ENCODE peak calls at places on chromosome 14, in five cellular contexts. P is thyroid gland, X is IMR-90, L is heart left ventricle, U is hepatocyte. N is an unnamed sample. For H3K9me3, the result is how much of the 10 kb centered on the place peaks cover.

GRCh38 chr14:21990116-21990515 is 316.5 kb upstream of the OR4E1 start:
- DNase-seq in L (no peak), X (no peak), U (no peak), P (no peak), N (no peak)

GRCh38 chr14:71103662-71104484 is 196.6 kb downstream of the PCNX1 start:
- DNase-seq in P (no peak), L (no peak), U (peak), X (peak), N (no peak)

GRCh38 chr14:104865631-104866441 is 768 bp downstream of the CEP170B start:
- DNase-seq in P (peak), U (peak), L (peak), X (peak), N (no peak)

GRCh38 chr14:75995372-75996041 is 9.9 kb downstream of the IFT43 start:
- DNase-seq in L (peak), U (no peak), P (no peak), X (peak), N (no peak)

GRCh38 chr14:103123634-103124500 is 606 bp downstream of the TNFAIP2 start:
- DNase-seq in P (peak), L (peak), X (no peak), U (peak), N (no peak)

GRCh38 chr14:54529811-54530210 is 20.1 kb downstream of the CGRRF1 start:
- DNase-seq in X (peak), U (no peak), P (no peak), L (no peak), N (no peak)

GRCh38 chr14:25759251-25759650 is 709.3 kb upstream of the STXBP6 start:
- DNase-seq in L (no peak), U (no peak), X (no peak), P (no peak), N (no peak)

GRCh38 chr14:99550387-99550992 is 53.5 kb downstream of the CCDC85C start:
- DNase-seq in P (no peak), L (no peak), X (no peak), U (no peak), N (no peak)

GRCh38 chr14:50964683-50965390 is 20.6 kb upstream of the PYGL start:
- DNase-seq in P (peak), L (peak), U (peak), X (peak), N (peak)

GRCh38 chr14:49768301-49769121 is 558 bp downstream of the KLHDC2 start:
- DNase-seq in X (peak), P (peak), L (peak), U (peak), N (peak)

GRCh38 chr14:57461777-57462320 is 31.8 kb downstream of the CCDC198 start:
- DNase-seq in L (no peak), P (no peak), X (no peak), U (peak), N (no peak)

GRCh38 chr14:72621387-72622065 is 272.4 kb downstream of the DPF3 start:
- DNase-seq in L (no peak), U (no peak), X (no peak), P (no peak), N (no peak)

GRCh38 chr14:22602853-22603252 is 4.8 kb downstream of the ABHD4 start:
- DNase-seq in P (no peak), U (no peak), X (peak), L (no peak), N (no peak)

GRCh38 chr14:36662543-36663403 is 1.1 kb downstream of the PAX9 start:
- DNase-seq in U (no peak), P (peak), L (no peak), X (no peak), N (peak)

GRCh38 chr14:95146079-95146771 is 11.1 kb downstream of the DICER1 start:
- DNase-seq in X (no peak), P (no peak), U (no peak), L (no peak), N (peak)

GRCh38 chr14:22553445-22553844 is 35.6 kb downstream of the DAD1 start:
- DNase-seq in P (no peak), X (no peak), U (no peak), L (no peak), N (no peak)

GRCh38 chr14:35384386-35385041 is 20.0 kb downstream of the NFKBIA start:
- DNase-seq in X (peak), L (peak), U (peak), P (peak), N (no peak)

GRCh38 chr14:33733310-33733709 is 217.6 kb downstream of the EGLN3 start:
- DNase-seq in P (no peak), U (no peak), X (no peak), L (no peak), N (no peak)

GRCh38 chr14:73663548-73664212 is 18.9 kb downstream of the DNAL1 start:
- DNase-seq in L (no peak), X (no peak), U (no peak), P (no peak), N (no peak)

GRCh38 chr14:28652782-28653181 is 113.8 kb upstream of the FOXG1 start:
- DNase-seq in P (no peak), L (no peak), X (peak), U (no peak), N (no peak)

GRCh38 chr14:64625363-64626232 is 75.8 kb downstream of the PPP1R36 start:
- DNase-seq in L (no peak), X (no peak), P (peak), U (no peak), N (no peak)

GRCh38 chr14:75928587-75929230 is 53.1 kb downstream of the TGFB3 start:
- DNase-seq in P (no peak), X (peak), L (no peak), U (no peak), N (no peak)

GRCh38 chr14:33062881-33063280 is 124.2 kb downstream of the NPAS3 start:
- DNase-seq in P (no peak), U (no peak), L (no peak), X (no peak), N (no peak)

GRCh38 chr14:95515080-95515489 is 1.4 kb downstream of the SYNE3 start:
- DNase-seq in P (peak), X (no peak), L (no peak), U (peak), N (no peak)

GRCh38 chr14:95119336-95119735 is 38.0 kb downstream of the DICER1 start:
- DNase-seq in U (no peak), P (no peak), L (no peak), X (no peak), N (no peak)

DNA sequence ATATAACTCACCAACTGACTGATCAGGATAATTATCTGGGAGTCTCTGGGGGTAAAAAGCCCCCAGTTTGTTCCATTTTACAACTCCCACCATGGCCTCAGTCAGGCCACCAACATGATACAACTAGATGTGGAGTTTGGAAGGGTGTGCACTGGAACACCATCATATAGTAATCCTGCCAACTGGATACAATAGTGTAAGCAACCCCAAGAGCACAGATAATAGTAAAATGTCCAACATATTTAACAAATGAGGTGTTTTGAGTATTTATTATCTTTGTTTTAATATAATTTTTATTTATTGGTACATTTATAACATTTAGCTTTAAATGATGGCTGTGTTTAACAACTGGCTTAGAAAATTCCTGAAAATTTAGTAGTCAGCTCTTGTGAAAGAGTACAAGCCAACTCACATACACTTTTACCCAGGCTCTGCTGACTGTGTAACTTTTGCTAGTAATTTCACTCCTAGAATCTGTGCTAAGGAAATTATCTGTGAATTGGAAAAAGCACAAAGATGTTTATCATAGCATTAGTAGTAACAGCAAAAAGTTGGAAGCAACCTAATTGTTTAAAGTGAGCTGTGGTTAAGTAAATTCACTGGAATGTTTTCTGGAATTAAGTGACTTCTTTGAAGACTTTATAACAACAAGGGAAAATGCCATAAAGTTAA is 196.8 kb downstream of the RAD51B start:
- DNase-seq in X (peak), L (no peak), U (no peak), P (no peak), N (no peak)
- H3K27ac ChIP-seq in X (peak), L (no peak), U (peak), P (no peak), N (no peak)

DNA sequence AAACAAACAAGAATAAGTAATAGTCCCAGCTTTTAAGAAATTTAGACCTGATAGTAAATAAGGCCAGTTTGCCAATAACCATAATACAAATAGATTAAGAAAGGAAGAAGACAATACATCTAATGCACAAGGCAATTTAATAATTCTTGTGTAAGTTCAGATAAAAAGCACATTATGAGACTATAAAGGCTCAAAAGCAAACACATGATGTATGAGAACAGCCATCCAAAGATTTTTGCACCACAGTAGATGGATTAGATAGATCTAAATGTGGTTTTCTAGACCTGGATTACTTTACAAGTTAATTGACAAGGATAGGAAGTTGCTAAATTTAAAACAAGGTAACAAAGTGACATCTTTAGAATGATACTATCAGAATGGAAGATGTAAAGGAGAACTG is 125.4 kb downstream of the PRKD1 start:
- DNase-seq in U (no peak), L (no peak), X (no peak), P (no peak), N (no peak)
- H3K9me3 ChIP-seq in U (under half), L (under half), X (under half), P (under half), N (under half)

DNA sequence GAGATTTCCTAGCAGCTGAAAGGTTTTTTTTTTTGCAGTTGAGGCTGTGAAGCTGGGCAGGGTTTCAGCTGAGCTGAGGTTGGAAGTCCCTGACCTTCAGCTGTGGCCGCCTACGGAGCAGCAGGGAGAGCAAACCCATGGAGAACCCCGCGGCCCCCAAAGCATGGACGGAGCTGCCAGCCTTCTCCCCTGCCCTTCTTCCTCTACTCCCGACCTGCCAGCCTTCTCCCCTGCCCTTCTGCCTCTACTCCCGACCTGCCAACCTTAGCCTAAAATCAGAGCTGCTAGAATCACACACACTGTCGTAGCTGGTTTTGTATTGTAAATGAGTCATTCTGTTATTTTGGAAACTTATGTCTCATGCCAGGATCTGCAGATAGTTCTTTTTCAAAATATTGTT is 74.6 kb downstream of the PPP2R5C start:
- DNase-seq in L (peak), U (no peak), P (no peak), X (peak), N (no peak)
- H3K4me3 ChIP-seq in L (no peak), U (no peak), P (no peak), X (no peak), N (no peak)

GRCh38 chr14:24078146-24078545 is 6.8 kb downstream of the CPNE6 start:
- DNase-seq in X (no peak), P (no peak), L (no peak), U (no peak), N (no peak)

GRCh38 chr14:24074625-24075484 is 3.5 kb downstream of the CPNE6 start:
- DNase-seq in U (no peak), X (no peak), L (no peak), P (no peak), N (no peak)

GRCh38 chr14:24077086-24077485 is 5.7 kb downstream of the CPNE6 start:
- DNase-seq in P (no peak), X (no peak), L (no peak), U (no peak), N (no peak)

GRCh38 chr14:24075485-24076301 is 4.3 kb downstream of the CPNE6 start:
- DNase-seq in X (no peak), U (no peak), P (no peak), L (no peak), N (no peak)

GRCh38 chr14:24076302-24076601 is 4.9 kb downstream of the CPNE6 start:
- DNase-seq in U (no peak), L (no peak), X (no peak), P (no peak), N (no peak)
- H3K27ac ChIP-seq in U (no peak), L (no peak), X (no peak), P (no peak), N (no peak)

DNA sequence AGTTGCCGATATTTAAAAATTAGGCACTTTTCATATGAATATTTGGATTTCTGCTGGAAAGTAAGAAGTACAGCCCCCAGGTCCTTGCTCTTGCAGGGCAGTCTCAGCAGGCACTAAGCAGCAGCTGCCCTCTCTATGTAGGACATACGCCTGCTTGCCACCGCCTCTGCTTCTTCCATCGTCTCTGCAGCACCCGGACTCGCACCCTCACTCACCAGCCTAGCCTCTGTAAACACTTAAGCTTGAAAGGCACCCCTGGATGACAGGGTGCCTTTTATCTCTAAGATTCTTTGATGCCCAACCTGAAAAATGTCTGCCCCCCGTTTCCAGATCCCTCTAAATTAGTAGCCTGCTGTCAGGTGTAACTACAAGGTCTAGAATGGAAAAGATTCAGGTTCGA is 19.0 kb downstream of the OTUB2 start:
- DNase-seq in L (no peak), X (no peak), P (no peak), U (no peak), N (peak)
- H3K9me3 ChIP-seq in L (under half), X (under half), P (under half), U (under half), N (under half)

GRCh38 chr14:97412933-97413574 is 615.9 kb downstream of the VRK1 start:
- DNase-seq in U (no peak), P (no peak), L (no peak), X (no peak), N (no peak)
- H3K4me3 ChIP-seq in U (peak), P (no peak), L (peak), X (no peak), N (peak)

N was measured in breast epithelium.